ENCODE peak calls at places on chromosomes 16 and 17, in ten cellular contexts. Q is sigmoid colon, N is ovary, M is AG10803, O is heart right ventricle, S is thoracic aorta, L is fibroblast of mammary gland, A is dorsolateral prefrontal cortex, C is fibroblast of pulmonary artery, E is prostate gland. B is an unnamed sample.

GRCh38 chr16:2515180-2515803 is 1.5 kb downstream of the ATP6V0C start:
- DNase-seq in E (no peak), C (no peak), O (peak), S (no peak), A (no peak), N (no peak), L (no peak), M (peak), Q (no peak), B (no peak)

GRCh38 chr16:35841632-35842031 is 2382.2 kb downstream of the TP53TG3F start:
- DNase-seq in C (no peak), N (no peak), M (no peak), Q (no peak), O (no peak), E (no peak), S (no peak), A (no peak), L (no peak), B (no peak)

GRCh38 chr16:49930841-49931240 is 74.9 kb upstream of the ZNF423 start:
- DNase-seq in C (no peak), L (no peak), M (no peak), A (no peak), Q (peak), N (no peak), O (no peak), E (no peak), S (no peak), B (no peak)

GRCh38 chr17:5705081-5705875 is 121.0 kb upstream of the NLRP1 start:
- DNase-seq in N (no peak), M (peak), O (no peak), E (no peak), L (no peak), C (peak), S (no peak), Q (no peak), A (no peak), B (peak)

GRCh38 chr16:50539822-50540710 is 8.1 kb upstream of the NKD1 start:
- DNase-seq in S (no peak), Q (no peak), O (no peak), C (no peak), A (peak), M (no peak), E (no peak), L (no peak), N (no peak), B (no peak)

GRCh38 chr17:45910667-45911066 is 16.3 kb downstream of the MAPT start:
- DNase-seq in O (no peak), E (no peak), N (no peak), M (no peak), A (no peak), C (no peak), Q (no peak), S (no peak), L (no peak), B (no peak)

GRCh38 chr17:57612202-57613071 is 132.7 kb downstream of the CCDC182 start:
- DNase-seq in O (no peak), N (no peak), M (no peak), E (no peak), Q (no peak), A (no peak), S (no peak), C (no peak), L (no peak), B (no peak)

GRCh38 chr16:49189286-49189685 is 92.4 kb downstream of the CBLN1 start:
- DNase-seq in M (no peak), S (no peak), A (no peak), E (no peak), C (no peak), Q (no peak), L (no peak), N (no peak), O (no peak), B (peak)

GRCh38 chr17:51217946-51218345 is 41.9 kb downstream of the MBTD1 start:
- DNase-seq in E (no peak), L (no peak), Q (no peak), M (no peak), N (no peak), A (no peak), S (no peak), C (no peak), O (no peak), B (no peak)

GRCh38 chr16:677306-678190 is 2.1 kb downstream of the RHBDL1 start:
- DNase-seq in S (no peak), L (no peak), O (no peak), Q (no peak), C (no peak), A (no peak), N (peak), E (no peak), M (no peak), B (no peak)

GRCh38 chr17:60392845-60393702 is 1.1 kb upstream of the USP32 start:
- DNase-seq in L (peak), Q (peak), N (peak), O (no peak), E (peak), A (no peak), M (peak), C (peak), S (no peak), B (peak)

GRCh38 chr17:48711128-48711527 is 11.2 kb downstream of the PRAC1 start:
- DNase-seq in M (peak), A (no peak), L (no peak), N (no peak), Q (no peak), C (no peak), S (no peak), E (no peak), O (no peak), B (no peak)

GRCh38 chr16:80158766-80159165 is 382.0 kb upstream of the DYNLRB2 start:
- DNase-seq in O (no peak), E (no peak), M (peak), N (no peak), S (no peak), C (peak), Q (no peak), L (peak), A (no peak), B (peak)

GRCh38 chr17:53168413-53168812 is 654.3 kb upstream of the KIF2B start:
- DNase-seq in L (no peak), E (no peak), C (no peak), A (no peak), S (no peak), O (no peak), Q (no peak), M (no peak), N (no peak), B (no peak)

GRCh38 chr17:9666461-9667050 is 21.2 kb downstream of the USP43 start:
- DNase-seq in L (no peak), C (no peak), E (no peak), O (no peak), A (no peak), Q (no peak), S (no peak), N (no peak), M (peak), B (no peak)

GRCh38 chr17:8941520-8941919 is 24.0 kb downstream of the PIK3R5 start:
- DNase-seq in O (no peak), Q (no peak), S (no peak), N (no peak), L (no peak), E (no peak), C (no peak), M (no peak), A (no peak), B (no peak)

GRCh38 chr16:58024673-58025350 is 742 bp upstream of the MMP15 start:
- DNase-seq in O (peak), C (no peak), Q (no peak), N (no peak), S (no peak), L (no peak), A (no peak), E (no peak), M (no peak), B (no peak)

GRCh38 chr16:28280881-28281836 is 11.2 kb upstream of the SBK1 start:
- DNase-seq in S (no peak), L (no peak), C (no peak), A (no peak), O (no peak), E (no peak), Q (no peak), N (no peak), M (no peak), B (no peak)

GRCh38 chr17:58531661-58532554 is 17.5 kb upstream of the MTMR4 start:
- DNase-seq in E (peak), L (peak), O (peak), Q (peak), N (peak), M (peak), A (peak), S (no peak), C (peak), B (peak)

GRCh38 chr17:63798572-63799113 is 24.7 kb downstream of the DDX42 start:
- DNase-seq in M (peak), Q (no peak), L (peak), C (no peak), E (no peak), N (no peak), O (no peak), S (no peak), A (no peak), B (no peak)

GRCh38 chr16:27791404-27791719 is 241.4 kb downstream of the KATNIP start:
- DNase-seq in A (no peak), O (no peak), E (no peak), Q (no peak), C (no peak), S (no peak), L (no peak), M (no peak), N (no peak), B (no peak)

GRCh38 chr17:82019208-82019727 is 3.4 kb downstream of the CENPX start:
- DNase-seq in S (no peak), O (no peak), A (no peak), E (no peak), Q (no peak), N (no peak), L (no peak), C (no peak), M (no peak), B (no peak)

GRCh38 chr17:81309140-81309858 is 14.2 kb upstream of the SLC38A10 start:
- DNase-seq in N (no peak), C (peak), O (peak), A (no peak), Q (peak), E (peak), M (peak), L (peak), S (peak), B (peak)

GRCh38 chr16:76668207-76668725 is 391.1 kb downstream of the CNTNAP4 start:
- DNase-seq in M (no peak), Q (no peak), A (no peak), S (no peak), C (no peak), N (no peak), L (no peak), O (no peak), E (no peak), B (no peak)

GRCh38 chr16:88888778-88889387 is 22.4 kb upstream of the PABPN1L start:
- DNase-seq in C (no peak), E (no peak), S (no peak), O (peak), N (no peak), Q (no peak), A (no peak), L (no peak), M (no peak), B (no peak)

GRCh38 chr17:7351665-7352558 is at the start of gene KCTD11:
- DNase-seq in C (peak), A (peak), M (peak), S (peak), Q (peak), E (peak), N (peak), O (peak), L (peak), B (peak)

GRCh38 chr17:67403065-67403464 is 26.0 kb downstream of the PITPNC1 start:
- DNase-seq in S (no peak), A (no peak), E (no peak), M (no peak), N (no peak), O (no peak), L (no peak), Q (no peak), C (no peak), B (no peak)

GRCh38 chr17:7081341-7082062 is 1.5 kb upstream of the CLEC10A start:
- DNase-seq in Q (no peak), M (no peak), N (no peak), C (no peak), S (no peak), A (no peak), L (no peak), O (no peak), E (no peak), B (no peak)

GRCh38 chr17:74328487-74328886 is 2.5 kb downstream of the KIF19 start:
- DNase-seq in A (no peak), L (no peak), S (no peak), Q (no peak), E (no peak), O (no peak), N (no peak), M (no peak), C (no peak), B (no peak)

GRCh38 chr17:74325743-74326379 is at the start of gene KIF19:
- DNase-seq in M (no peak), O (peak), E (no peak), N (no peak), S (no peak), C (no peak), L (no peak), Q (no peak), A (peak), B (peak)

GRCh38 chr17:74325376-74325742 is 667 bp upstream of the KIF19 start:
- DNase-seq in Q (no peak), L (no peak), A (no peak), C (no peak), N (no peak), S (no peak), E (no peak), O (peak), M (no peak), B (no peak)

GRCh38 chr17:74324521-74324920 is 1.5 kb upstream of the KIF19 start:
- DNase-seq in Q (no peak), N (no peak), C (no peak), S (no peak), E (no peak), M (no peak), O (no peak), A (no peak), L (no peak), B (no peak)

DNA sequence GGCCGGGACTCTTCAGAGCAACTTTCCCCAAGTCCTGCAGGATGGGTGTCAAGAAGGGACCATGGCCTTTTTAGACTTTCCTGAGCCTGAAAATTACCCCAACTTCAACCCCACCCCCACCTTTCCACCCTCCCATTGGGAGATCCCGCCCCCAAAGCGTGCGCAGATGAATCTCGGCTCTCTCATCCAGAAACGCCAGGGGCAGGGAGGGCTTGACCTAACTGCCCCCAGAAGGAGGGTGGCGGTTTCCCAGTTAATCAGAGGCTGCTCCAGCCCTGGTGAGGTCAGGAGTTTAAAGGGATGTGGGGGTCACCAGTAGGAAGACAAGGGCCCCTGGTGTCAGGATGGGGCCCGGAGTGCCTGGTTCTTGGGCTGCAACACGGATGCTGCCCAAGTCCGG is 480 bp downstream of the KIF19 start:
- DNase-seq in O (no peak), M (no peak), C (no peak), N (no peak), E (no peak), L (no peak), A (no peak), S (no peak), Q (no peak), B (no peak)
- H3K4me3 ChIP-seq in O (peak), M (no peak), C (no peak), N (peak), E (peak), L (no peak), A (peak), S (peak), Q (peak), B (no peak)

DNA sequence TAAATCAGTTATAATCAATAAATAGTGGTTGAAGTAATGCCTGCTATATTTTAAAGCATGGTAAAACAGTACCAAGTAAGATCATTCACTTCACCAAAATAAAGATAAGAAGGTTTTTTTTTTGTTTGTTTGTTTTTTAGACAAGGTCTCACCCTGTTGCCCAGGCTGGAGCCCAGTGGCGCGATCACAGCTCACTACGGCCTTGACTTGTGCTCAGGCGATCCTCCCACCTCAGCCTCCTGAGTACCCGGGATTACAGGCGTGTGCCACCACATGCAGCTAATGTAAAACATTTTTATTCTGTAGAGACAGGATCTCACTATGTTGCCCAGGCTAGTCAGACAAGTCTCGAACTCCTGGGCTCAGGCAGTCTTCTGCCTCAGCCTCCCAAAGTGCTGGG is 84.5 kb upstream of the NETO2 start:
- DNase-seq in E (no peak), L (no peak), O (no peak), C (no peak), S (no peak), Q (no peak), M (no peak), N (no peak), A (no peak), B (no peak)
- TF ChIP-seq CTCF in E (no peak), L (no peak), O (no peak), C (no peak), S (no peak), Q (no peak), M (no peak), N (no peak), A (no peak), B (no peak)

GRCh38 chr17:77433385-77434135 is 292.8 kb downstream of the SEC14L1 start:
- DNase-seq in M (peak), O (peak), C (peak), S (no peak), Q (peak), E (no peak), L (peak), N (peak), A (no peak), B (peak)
- H3K4me3 ChIP-seq in M (no peak), O (no peak), C (no peak), S (no peak), Q (no peak), E (no peak), L (peak), N (no peak), A (peak), B (no peak)

DNA sequence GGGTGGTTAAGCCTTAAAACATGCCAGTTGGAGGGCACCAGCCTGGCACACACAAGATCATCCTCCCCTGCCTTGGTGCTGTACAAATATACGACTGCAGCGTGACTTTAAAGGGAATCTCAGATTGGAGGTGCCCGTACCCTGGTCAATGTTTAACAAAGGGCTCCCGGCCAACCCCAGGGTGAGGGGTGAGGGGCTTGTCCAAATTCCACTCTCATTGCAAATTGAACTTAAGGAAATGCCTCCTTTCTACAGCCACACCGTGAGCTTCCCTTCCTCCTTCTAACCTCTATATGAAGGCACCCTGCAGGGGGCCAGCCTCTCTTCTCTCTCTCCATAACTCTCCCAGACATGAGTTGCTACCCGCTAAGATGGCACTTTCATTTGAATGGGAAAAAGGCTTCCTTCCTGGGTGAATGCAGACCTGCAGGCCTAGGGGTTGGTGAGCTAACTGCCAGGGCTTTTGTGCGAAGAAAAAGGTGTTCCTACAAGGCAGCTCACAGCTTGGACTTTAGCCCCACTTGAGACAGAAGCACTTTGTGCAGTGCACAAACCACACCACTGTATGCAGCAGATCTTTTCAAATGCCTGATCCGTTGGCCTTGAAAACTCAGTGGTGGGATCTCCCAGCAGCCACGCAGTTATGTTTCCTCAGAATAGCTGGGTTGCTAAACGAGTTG is 76.6 kb downstream of the IRF8 start:
- DNase-seq in E (no peak), A (no peak), Q (no peak), S (no peak), C (no peak), O (no peak), N (no peak), L (no peak), M (no peak), B (no peak)
- TF ChIP-seq CTCF in E (no peak), A (no peak), Q (no peak), S (no peak), C (no peak), O (no peak), N (no peak), L (no peak), M (no peak), B (no peak)

GRCh38 chr16:67265834-67266233 is 13.5 kb upstream of the PLEKHG4 start:
- DNase-seq in E (no peak), O (no peak), S (no peak), M (no peak), N (no peak), C (no peak), A (no peak), L (no peak), Q (peak), B (no peak)
- H3K4me3 ChIP-seq in E (no peak), O (no peak), S (no peak), M (no peak), N (no peak), C (no peak), A (no peak), L (no peak), Q (no peak), B (no peak)

GRCh38 chr17:40219073-40219860 is at the start of gene WIPF2:
- DNase-seq in N (peak), M (peak), C (peak), E (peak), Q (peak), A (peak), S (peak), O (peak), L (peak), B (peak)

GRCh38 chr17:40224707-40225092 is 5.6 kb downstream of the WIPF2 start:
- DNase-seq in Q (no peak), A (peak), O (no peak), L (peak), M (peak), S (peak), E (no peak), C (peak), N (no peak), B (peak)

GRCh38 chr17:40218006-40218739 is 931 bp upstream of the WIPF2 start:
- DNase-seq in M (no peak), C (no peak), E (no peak), L (no peak), A (no peak), O (no peak), S (no peak), Q (peak), N (no peak), B (no peak)

GRCh38 chr17:40218740-40219072 is 398 bp upstream of the WIPF2 start:
- DNase-seq in Q (peak), S (peak), O (peak), M (peak), L (peak), N (peak), A (peak), C (peak), E (peak), B (peak)
- TF ChIP-seq CTCF in Q (no peak), S (no peak), O (no peak), M (no peak), L (no peak), N (no peak), A (no peak), C (no peak), E (no peak), B (no peak)

GRCh38 chr17:34817252-34817651 is 144.0 kb downstream of the CCT6B start:
- DNase-seq in S (no peak), O (no peak), Q (no peak), E (no peak), A (no peak), C (no peak), N (no peak), M (no peak), L (no peak), B (no peak)

GRCh38 chr17:34820922-34821321 is 140.3 kb downstream of the CCT6B start:
- DNase-seq in A (no peak), L (no peak), M (no peak), S (no peak), O (no peak), Q (no peak), E (no peak), N (no peak), C (no peak), B (no peak)

GRCh38 chr17:34811561-34811960 is 149.7 kb downstream of the CCT6B start:
- DNase-seq in Q (no peak), E (no peak), O (no peak), S (no peak), L (no peak), C (no peak), N (no peak), M (no peak), A (no peak), B (no peak)

GRCh38 chr17:34820166-34820920 is 140.9 kb downstream of the CCT6B start:
- DNase-seq in E (no peak), S (no peak), O (no peak), A (no peak), C (no peak), Q (no peak), N (no peak), M (no peak), L (no peak), B (no peak)

GRCh38 chr17:34816806-34817205 is 144.5 kb downstream of the CCT6B start:
- DNase-seq in L (no peak), E (no peak), S (no peak), Q (no peak), O (no peak), A (no peak), M (no peak), C (no peak), N (no peak), B (no peak)
- H3K4me3 ChIP-seq in L (no peak), E (no peak), S (no peak), Q (no peak), O (no peak), A (no peak), M (no peak), C (no peak), N (no peak), B (no peak)